ENCODE peak calls at places on chromosomes 13 and 19, in nine cellular contexts. H is LNCaP clone FGC; D is endodermal cell; M is fibroblast of pulmonary artery; L is activated CD4-positive, alpha-beta T cell treated with anti-CD3 and anti-CD28 coated beads, Interleukin-2, amount 10 ng/mL, durations not matched to agents 7 days and 5 days; P is right lobe of liver; G is stimulated activated CD4-positive, alpha-beta T cell treated with anti-CD3 and anti-CD28 coated beads, TNF-alpha, amount 100 ng/mL, for 24 hours; W is mucosa of descending colon; B is RPMI8226. Z is an unnamed sample.

GRCh38 chr19:49073514-49074378 is 1.2 kb upstream of the KCNA7 start:
- DNase-seq in H (no peak), D (peak), M (no peak), L (no peak), P (no peak), G (no peak), W (no peak), B (peak), Z (no peak)

GRCh38 chr13:23656637-23657036 is 86.4 kb downstream of the TNFRSF19 start:
- DNase-seq in H (peak), D (no peak), M (peak), L (no peak), P (no peak), G (no peak), W (peak), B (no peak), Z (no peak)

GRCh38 chr19:54029930-54030490 is 33.7 kb downstream of the VSTM1 start:
- DNase-seq in H (peak), D (peak), M (peak), L (peak), P (no peak), G (peak), W (peak), B (peak), Z (no peak)

GRCh38 chr19:8148410-8149231 is 771 bp downstream of the FBN3 start:
- DNase-seq in H (no peak), D (peak), M (no peak), L (no peak), P (no peak), G (no peak), W (peak), B (no peak), Z (peak)

GRCh38 chr19:42113641-42114348 is 18.5 kb downstream of the POU2F2 start:
- DNase-seq in H (no peak), D (peak), M (peak), L (no peak), P (no peak), G (no peak), W (no peak), B (no peak), Z (no peak)

GRCh38 chr13:23510979-23511735 is 59.1 kb upstream of the TNFRSF19 start:
- DNase-seq in H (peak), D (peak), M (peak), L (peak), P (no peak), G (no peak), W (peak), B (peak), Z (no peak)

GRCh38 chr13:95195146-95195545 is 106.1 kb downstream of the ABCC4 start:
- DNase-seq in H (no peak), D (peak), M (no peak), L (no peak), P (no peak), G (no peak), W (no peak), B (no peak), Z (no peak)

GRCh38 chr19:731000-731399 is 19.9 kb upstream of the MISP start:
- DNase-seq in H (no peak), D (no peak), M (no peak), L (no peak), P (no peak), G (no peak), W (no peak), B (no peak), Z (no peak)

GRCh38 chr19:2428027-2428690 is 773 bp upstream of the TIMM13 start:
- DNase-seq in H (no peak), D (peak), M (no peak), L (no peak), P (peak), G (no peak), W (peak), B (peak), Z (no peak)

Z was measured in type B pancreatic cell.